ENCODE peak calls at places on chromosomes 1 and 21, in ten cellular contexts. W is astrocyte of the cerebellum, N is AG10803, G is heart left ventricle, F is bronchial epithelial cell, L is BJ, B is cardiac fibroblast, S is dorsolateral prefrontal cortex, U is fibroblast of villous mesenchyme, K is adrenal gland. P is an unnamed sample.

GRCh38 chr1:52633291-52633754 is 355 bp downstream of the SHISAL2A start:
- DNase-seq in L (no peak), K (peak; percentile 25), W (no peak), U (no peak), N (no peak), S (no peak), F (no peak), B (no peak), G (no peak), P (peak; percentile 65)

GRCh38 chr1:94688646-94689045 is 131.5 kb upstream of the SLC44A3 start:
- DNase-seq in F (no peak), G (no peak), S (no peak), W (no peak), B (no peak), U (no peak), K (no peak), L (no peak), N (no peak), P (no peak)

GRCh38 chr1:226093621-226094020 is 31.1 kb downstream of the H3-3A start:
- DNase-seq in G (no peak), U (no peak), B (no peak), W (no peak), L (no peak), N (no peak), F (no peak), S (no peak), K (no peak), P (no peak)

GRCh38 chr1:44881011-44881632 is 38.1 kb upstream of the PTCH2 start:
- DNase-seq in B (peak; percentile 61), S (peak; percentile 79), U (no peak), L (peak; percentile 16), K (peak; percentile 54), N (peak; percentile 80), W (peak; percentile 75), F (peak; percentile 86), G (peak; percentile 52), P (no peak)

GRCh38 chr1:225892307-225892706 is 3.4 kb upstream of the LEFTY1 start:
- DNase-seq in N (no peak), L (no peak), G (no peak), U (no peak), B (no peak), F (no peak), S (no peak), K (no peak), W (no peak), P (no peak)

GRCh38 chr1:115837762-115838421 is 3.0 kb downstream of the NHLH2 start:
- DNase-seq in B (no peak), N (no peak), S (no peak), W (no peak), L (no peak), F (no peak), U (no peak), G (no peak), K (no peak), P (no peak)

GRCh38 chr1:55572878-55573734 is 357.9 kb upstream of the USP24 start:
- DNase-seq in K (no peak), L (no peak), B (no peak), W (peak; percentile 42), U (no peak), G (peak; percentile 45), N (peak; percentile 42), F (peak; percentile 40), S (no peak), P (no peak)

GRCh38 chr21:34075760-34076159 is 2.4 kb downstream of the MRPS6 start:
- DNase-seq in L (no peak), K (no peak), U (peak; percentile 58), B (no peak), S (no peak), N (no peak), W (no peak), G (no peak), F (no peak), P (no peak)

GRCh38 chr21:41360072-41360821 is 1.6 kb upstream of the MX2 start:
- DNase-seq in U (peak; percentile 37), B (peak; percentile 69), W (no peak), S (no peak), L (peak; percentile 26), K (no peak), N (peak; percentile 82), F (peak; percentile 7), G (peak; percentile 47), P (no peak)

GRCh38 chr1:244865028-244865371 is 657 bp upstream of the HNRNPU start:
- DNase-seq in W (no peak), S (no peak), N (no peak), U (no peak), L (no peak), G (peak; percentile 49), F (no peak), K (peak; percentile 50), B (no peak), P (no peak)

GRCh38 chr1:16961297-16962124 is 18.9 kb downstream of the MFAP2 start:
- DNase-seq in S (no peak), G (no peak), L (no peak), F (no peak), N (no peak), K (no peak), U (no peak), W (no peak), B (no peak), P (no peak)
- H3K4me3 ChIP-seq in S (peak overlapping the region; percentile 33), G (peak overlapping the region; percentile 22), L (peak overlapping the region; percentile 25), F (peak overlapping the region; percentile 20), N (peak overlapping the region; percentile 56), K (peak overlapping the region; percentile 75), U (peak overlapping the region; percentile 33), W (peak overlapping the region; percentile 28), B (peak overlapping the region; percentile 5), P (no peak overlapping the region)

GRCh38 chr1:34794001-34794789 is 1.4 kb downstream of the GJA4 start:
- DNase-seq in U (no peak), B (no peak), G (peak; percentile 33), S (no peak), K (no peak), L (no peak), N (no peak), F (no peak), W (no peak), P (no peak)
- H3K4me3 ChIP-seq in U (no peak overlapping the region), B (no peak overlapping the region), G (peak overlapping the region; percentile 72), S (no peak overlapping the region), K (peak overlapping the region; percentile 56), L (no peak overlapping the region), N (no peak overlapping the region), F (no peak overlapping the region), W (no peak overlapping the region), P (no peak overlapping the region)

DNA sequence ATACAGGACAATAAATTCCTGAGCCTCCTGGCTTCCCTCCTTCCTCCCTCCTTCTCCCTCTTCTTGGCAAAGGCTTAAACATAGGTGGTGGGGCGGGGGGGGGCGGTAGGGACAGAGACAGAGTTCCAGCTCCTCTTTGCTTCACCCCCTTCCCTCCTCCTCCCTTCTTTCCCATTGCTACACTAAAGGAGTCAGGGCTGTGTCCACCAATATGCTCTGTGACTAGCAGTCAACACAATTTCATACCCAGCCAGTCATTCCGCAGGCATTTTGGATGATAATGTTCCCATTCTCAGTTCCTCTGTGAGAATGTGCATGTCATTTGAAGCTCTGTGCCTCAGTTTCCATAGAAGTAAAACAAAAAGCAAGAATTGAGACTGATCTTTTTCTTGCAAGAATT is 1.7 kb downstream of the LMOD1 start:
- DNase-seq in N (no peak), B (no peak), S (no peak), K (no peak), U (no peak), L (no peak), F (no peak), W (no peak), G (no peak), P (no peak)
- H3K4me3 ChIP-seq in N (peak overlapping the region; percentile 89), B (no peak overlapping the region), S (no peak overlapping the region), K (peak overlapping the region; percentile 80), U (peak overlapping the region; percentile 79), L (peak overlapping the region; percentile 49), F (no peak overlapping the region), W (no peak overlapping the region), G (peak overlapping the region; percentile 53), P (no peak overlapping the region)

GRCh38 chr1:230706887-230707731 is 6.8 kb downstream of the AGT start:
- DNase-seq in N (no peak), U (no peak), G (no peak), W (no peak), K (no peak), F (no peak), L (no peak), S (no peak), B (no peak), P (no peak)

GRCh38 chr1:230709619-230710542 is 4.0 kb downstream of the AGT start:
- DNase-seq in U (no peak), B (no peak), W (no peak), F (no peak), K (no peak), L (no peak), S (no peak), N (no peak), G (no peak), P (no peak)

GRCh38 chr1:230707732-230708630 is 5.9 kb downstream of the AGT start:
- DNase-seq in B (no peak), S (no peak), G (no peak), K (no peak), W (no peak), U (no peak), L (no peak), N (no peak), F (no peak), P (no peak)

GRCh38 chr1:230710543-230710904 is 3.4 kb downstream of the AGT start:
- DNase-seq in S (no peak), N (no peak), B (no peak), L (no peak), F (no peak), W (no peak), G (no peak), K (no peak), U (no peak), P (no peak)

DNA sequence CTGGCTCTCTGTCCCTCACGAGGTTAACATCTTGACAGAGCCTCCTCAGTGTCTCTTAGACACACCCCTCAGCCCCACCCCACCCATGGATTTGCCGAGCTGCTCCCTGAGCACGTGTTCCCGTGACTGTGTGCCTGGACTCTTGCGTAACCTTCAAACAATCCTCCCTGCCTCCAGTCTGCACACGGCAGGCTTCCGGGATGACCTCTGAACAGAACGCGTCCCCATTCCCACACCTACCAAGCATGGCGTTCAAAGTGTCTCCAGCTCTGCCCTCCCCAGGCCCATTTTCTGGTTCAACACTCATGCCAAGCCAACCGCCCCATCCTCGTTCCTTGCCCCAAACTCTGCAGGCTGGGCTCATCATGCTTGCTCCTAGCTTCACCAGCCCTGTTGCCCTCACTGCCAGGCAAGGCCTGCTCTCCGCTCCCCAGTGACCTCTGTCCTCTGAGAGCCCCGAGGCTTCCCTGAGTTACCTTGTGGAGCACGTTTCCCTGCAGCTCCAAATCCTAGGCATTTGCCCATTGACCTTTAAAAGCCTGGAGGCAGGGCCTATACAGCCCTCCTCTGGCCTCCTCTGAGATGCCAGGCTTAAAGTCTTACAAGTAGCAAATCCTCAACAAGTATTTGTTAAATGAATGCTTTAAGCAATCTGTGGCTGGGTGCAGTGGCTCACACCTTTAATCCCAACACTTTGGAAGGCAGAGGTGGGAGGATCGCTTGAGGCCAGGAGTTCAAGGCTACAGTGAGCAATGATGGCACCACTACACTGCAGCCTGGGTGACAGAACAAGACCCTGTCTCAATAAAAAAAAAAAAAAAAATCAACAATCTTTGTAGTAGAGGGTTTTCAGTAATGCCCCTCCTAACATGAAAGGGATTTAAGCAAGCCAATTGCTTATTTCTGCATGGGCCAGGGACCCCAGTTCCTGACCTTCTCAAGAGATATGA is 5.0 kb downstream of the AGT start:
- DNase-seq in K (no peak), L (no peak), N (peak; percentile 45), G (peak; percentile 63), U (peak; percentile 54), W (no peak), S (no peak), F (peak; percentile 22), B (peak; percentile 12), P (no peak)
- H3K4me3 ChIP-seq in K (no peak overlapping the region), L (no peak overlapping the region), N (no peak overlapping the region), G (peak overlapping the region; percentile 22), U (no peak overlapping the region), W (no peak overlapping the region), S (no peak overlapping the region), F (no peak overlapping the region), B (no peak overlapping the region), P (no peak overlapping the region)